ENCODE peak calls at places on chromosome 13, in eight cellular contexts. L is HuH-7.5, D is BE2C, W is epithelial cell of proximal tubule, M is type B pancreatic cell, K is C1 segment of cervical spinal cord, F is Caco-2, B is ureter. R is an unnamed sample.

GRCh38 chr13:45909724-45910123 is 58.2 kb upstream of the SIAH3 start:
- DNase-seq in F (no peak), B (no peak), K (no peak), L (no peak), D (no peak), W (no peak), M (no peak), R (no peak)

GRCh38 chr13:39364797-39365468 is 238.1 kb downstream of the LHFPL6 start:
- DNase-seq in K (no peak), L (no peak), F (peak), W (no peak), M (no peak), B (no peak), D (no peak), R (no peak)

GRCh38 chr13:86810385-86810784 is 860.8 kb upstream of the SLITRK5 start:
- DNase-seq in K (no peak), W (no peak), B (no peak), M (no peak), F (no peak), D (no peak), L (no peak), R (no peak)

GRCh38 chr13:78152415-78152814 is 233.8 kb upstream of the EDNRB start:
- DNase-seq in K (no peak), L (no peak), M (no peak), D (no peak), W (no peak), F (no peak), B (no peak), R (no peak)

GRCh38 chr13:105847532-105848295 is 687.7 kb downstream of the EFNB2 start:
- DNase-seq in W (no peak), B (no peak), K (no peak), M (no peak), D (no peak), L (no peak), F (no peak), R (peak)

GRCh38 chr13:106373304-106373988 is 162.0 kb downstream of the EFNB2 start:
- DNase-seq in B (no peak), D (no peak), K (no peak), M (no peak), F (no peak), L (no peak), W (no peak), R (no peak)

GRCh38 chr13:77907653-77908341 is 10.8 kb downstream of the EDNRB start:
- DNase-seq in W (no peak), K (no peak), B (no peak), L (no peak), D (no peak), M (no peak), F (no peak), R (no peak)

GRCh38 chr13:107721436-107721835 is 493.9 kb downstream of the LIG4 start:
- DNase-seq in F (no peak), M (no peak), B (no peak), D (no peak), W (no peak), K (no peak), L (no peak), R (peak)

GRCh38 chr13:99542788-99543406 is 41.6 kb downstream of the TM9SF2 start:
- DNase-seq in D (no peak), M (no peak), B (no peak), K (no peak), W (no peak), L (no peak), F (no peak), R (no peak)

GRCh38 chr13:84360843-84361242 is 478.6 kb upstream of the SLITRK1 start:
- DNase-seq in K (no peak), B (no peak), M (no peak), W (no peak), D (no peak), L (no peak), F (no peak), R (no peak)

GRCh38 chr13:37769545-37769944 is 100.0 kb downstream of the TRPC4 start:
- DNase-seq in M (no peak), L (no peak), F (no peak), B (no peak), D (no peak), K (no peak), W (no peak), R (no peak)